ENCODE peak calls at places on chromosomes 4 and X, in eight cellular contexts. One of them, this sample, is unnamed.

GRCh38 chr4:113435893-113436292 is 325.6 kb downstream of the CAMK2D start:
- DNase-seq in bronchial epithelial cell: peak; percentile 91
- DNase-seq in left ventricle myocardium inferior: peak; percentile 24
- DNase-seq in heart right ventricle: peak; percentile 16
- DNase-seq in cardiac muscle cell: no peak
- DNase-seq in astrocyte of the spinal cord: peak; percentile 92
- DNase-seq in brain microvascular endothelial cell: peak; percentile 72
- DNase-seq in BE2C: peak; percentile 58
- DNase-seq in this sample: peak; percentile 78

GRCh38 chr4:38203609-38204008 is 243.4 kb downstream of the PTTG2 start:
- DNase-seq in bronchial epithelial cell: no peak
- DNase-seq in left ventricle myocardium inferior: no peak
- DNase-seq in heart right ventricle: no peak
- DNase-seq in cardiac muscle cell: no peak
- DNase-seq in astrocyte of the spinal cord: no peak
- DNase-seq in brain microvascular endothelial cell: no peak
- DNase-seq in BE2C: no peak
- DNase-seq in this sample: no peak

GRCh38 chrX:17022205-17022604 is 75.7 kb downstream of the REPS2 start:
- DNase-seq in bronchial epithelial cell: peak; percentile 27
- DNase-seq in left ventricle myocardium inferior: no peak
- DNase-seq in heart right ventricle: no peak
- DNase-seq in cardiac muscle cell: peak; percentile 55
- DNase-seq in astrocyte of the spinal cord: peak; percentile 72
- DNase-seq in brain microvascular endothelial cell: peak; percentile 33
- DNase-seq in BE2C: no peak
- DNase-seq in this sample: peak; percentile 81

GRCh38 chrX:1601051-1601767 is 9.8 kb downstream of the AKAP17A start:
- DNase-seq in bronchial epithelial cell: no peak
- DNase-seq in left ventricle myocardium inferior: no peak
- DNase-seq in heart right ventricle: no peak
- DNase-seq in cardiac muscle cell: no peak
- DNase-seq in astrocyte of the spinal cord: no peak
- DNase-seq in brain microvascular endothelial cell: no peak
- DNase-seq in BE2C: no peak
- DNase-seq in this sample: no peak

GRCh38 chr4:85127653-85128052 is 161.2 kb upstream of the WDFY3 start:
- DNase-seq in bronchial epithelial cell: peak; percentile 35
- DNase-seq in left ventricle myocardium inferior: no peak
- DNase-seq in heart right ventricle: peak; percentile 23
- DNase-seq in cardiac muscle cell: peak; percentile 56
- DNase-seq in astrocyte of the spinal cord: peak; percentile 22
- DNase-seq in brain microvascular endothelial cell: no peak
- DNase-seq in BE2C: peak; percentile 81
- DNase-seq in this sample: peak; percentile 15

GRCh38 chrX:32871636-32872035 is 339.7 kb downstream of the DMD start:
- DNase-seq in bronchial epithelial cell: peak; percentile 86
- DNase-seq in left ventricle myocardium inferior: no peak
- DNase-seq in heart right ventricle: no peak
- DNase-seq in cardiac muscle cell: no peak
- DNase-seq in astrocyte of the spinal cord: no peak
- DNase-seq in brain microvascular endothelial cell: no peak
- DNase-seq in BE2C: no peak
- DNase-seq in this sample: no peak

GRCh38 chr4:124061413-124061812 is 651.1 kb downstream of the ANKRD50 start:
- DNase-seq in bronchial epithelial cell: peak; percentile 24
- DNase-seq in left ventricle myocardium inferior: no peak
- DNase-seq in heart right ventricle: no peak
- DNase-seq in cardiac muscle cell: no peak
- DNase-seq in astrocyte of the spinal cord: peak; percentile 88
- DNase-seq in brain microvascular endothelial cell: no peak
- DNase-seq in BE2C: no peak
- DNase-seq in this sample: peak; percentile 32

GRCh38 chr4:60296381-60296780 is 903.7 kb upstream of the ADGRL3 start:
- DNase-seq in bronchial epithelial cell: no peak
- DNase-seq in left ventricle myocardium inferior: no peak
- DNase-seq in heart right ventricle: no peak
- DNase-seq in cardiac muscle cell: no peak
- DNase-seq in astrocyte of the spinal cord: no peak
- DNase-seq in brain microvascular endothelial cell: no peak
- DNase-seq in BE2C: no peak
- DNase-seq in this sample: peak; percentile 16

GRCh38 chr4:144714166-144714565 is 68.2 kb downstream of the HHIP start:
- DNase-seq in bronchial epithelial cell: peak; percentile 70
- DNase-seq in left ventricle myocardium inferior: no peak
- DNase-seq in heart right ventricle: no peak
- DNase-seq in cardiac muscle cell: no peak
- DNase-seq in astrocyte of the spinal cord: no peak
- DNase-seq in brain microvascular endothelial cell: no peak
- DNase-seq in BE2C: no peak
- DNase-seq in this sample: no peak

GRCh38 chrX:13000311-13000811 is 25.5 kb downstream of the TMSB4X start:
- DNase-seq in bronchial epithelial cell: no peak
- DNase-seq in left ventricle myocardium inferior: no peak
- DNase-seq in heart right ventricle: no peak
- DNase-seq in cardiac muscle cell: no peak
- DNase-seq in astrocyte of the spinal cord: no peak
- DNase-seq in brain microvascular endothelial cell: no peak
- DNase-seq in BE2C: no peak
- DNase-seq in this sample: no peak

GRCh38 chr4:147707892-147708672 is 23.8 kb upstream of the ARHGAP10 start:
- DNase-seq in bronchial epithelial cell: peak; percentile 56
- DNase-seq in left ventricle myocardium inferior: no peak
- DNase-seq in heart right ventricle: no peak
- DNase-seq in cardiac muscle cell: peak; percentile 58
- DNase-seq in astrocyte of the spinal cord: peak; percentile 54
- DNase-seq in brain microvascular endothelial cell: peak; percentile 49
- DNase-seq in BE2C: peak; percentile 45
- DNase-seq in this sample: peak; percentile 77

GRCh38 chr4:41215155-41215554 is 813 bp upstream of the APBB2 start:
- DNase-seq in bronchial epithelial cell: no peak
- DNase-seq in left ventricle myocardium inferior: no peak
- DNase-seq in heart right ventricle: no peak
- DNase-seq in cardiac muscle cell: no peak
- DNase-seq in astrocyte of the spinal cord: no peak
- DNase-seq in brain microvascular endothelial cell: no peak
- DNase-seq in BE2C: no peak
- DNase-seq in this sample: no peak

GRCh38 chr4:65654976-65655375 is 15.3 kb downstream of the EPHA5 start:
- DNase-seq in bronchial epithelial cell: no peak
- DNase-seq in left ventricle myocardium inferior: no peak
- DNase-seq in heart right ventricle: no peak
- DNase-seq in cardiac muscle cell: no peak
- DNase-seq in astrocyte of the spinal cord: no peak
- DNase-seq in brain microvascular endothelial cell: no peak
- DNase-seq in BE2C: no peak
- DNase-seq in this sample: no peak

GRCh38 chr4:167595898-167596297 is 361.6 kb upstream of the SPOCK3 start:
- DNase-seq in bronchial epithelial cell: peak; percentile 40
- DNase-seq in left ventricle myocardium inferior: no peak
- DNase-seq in heart right ventricle: no peak
- DNase-seq in cardiac muscle cell: no peak
- DNase-seq in astrocyte of the spinal cord: no peak
- DNase-seq in brain microvascular endothelial cell: no peak
- DNase-seq in BE2C: no peak
- DNase-seq in this sample: no peak

GRCh38 chrX:73943572-73943899 is 360.4 kb upstream of the ZCCHC13 start:
- DNase-seq in bronchial epithelial cell: peak; percentile 15
- DNase-seq in left ventricle myocardium inferior: no peak
- DNase-seq in heart right ventricle: no peak
- DNase-seq in cardiac muscle cell: no peak
- DNase-seq in astrocyte of the spinal cord: no peak
- DNase-seq in brain microvascular endothelial cell: no peak
- DNase-seq in BE2C: no peak
- DNase-seq in this sample: no peak

GRCh38 chr4:165944900-165945299 is 71.9 kb downstream of the TLL1 start:
- DNase-seq in bronchial epithelial cell: no peak
- DNase-seq in left ventricle myocardium inferior: no peak
- DNase-seq in heart right ventricle: no peak
- DNase-seq in cardiac muscle cell: no peak
- DNase-seq in astrocyte of the spinal cord: no peak
- DNase-seq in brain microvascular endothelial cell: no peak
- DNase-seq in BE2C: no peak
- DNase-seq in this sample: no peak

GRCh38 chrX:30570505-30570904 is 7.1 kb downstream of the TASL start:
- DNase-seq in bronchial epithelial cell: peak; percentile 5
- DNase-seq in left ventricle myocardium inferior: no peak
- DNase-seq in heart right ventricle: no peak
- DNase-seq in cardiac muscle cell: peak; percentile 49
- DNase-seq in astrocyte of the spinal cord: peak; percentile 7
- DNase-seq in brain microvascular endothelial cell: peak; percentile 6
- DNase-seq in BE2C: no peak
- DNase-seq in this sample: peak; percentile 1
- TF ChIP-seq CTCF in bronchial epithelial cell: peak; percentile 8
- TF ChIP-seq CTCF in left ventricle myocardium inferior: peak; percentile 60
- TF ChIP-seq CTCF in heart right ventricle: peak; percentile 31
- TF ChIP-seq CTCF in cardiac muscle cell: peak; percentile 37
- TF ChIP-seq CTCF in astrocyte of the spinal cord: peak; percentile 37
- TF ChIP-seq CTCF in brain microvascular endothelial cell: peak; percentile 54
- TF ChIP-seq CTCF in BE2C: peak; percentile 39
- TF ChIP-seq CTCF in this sample: peak; percentile 19

DNA sequence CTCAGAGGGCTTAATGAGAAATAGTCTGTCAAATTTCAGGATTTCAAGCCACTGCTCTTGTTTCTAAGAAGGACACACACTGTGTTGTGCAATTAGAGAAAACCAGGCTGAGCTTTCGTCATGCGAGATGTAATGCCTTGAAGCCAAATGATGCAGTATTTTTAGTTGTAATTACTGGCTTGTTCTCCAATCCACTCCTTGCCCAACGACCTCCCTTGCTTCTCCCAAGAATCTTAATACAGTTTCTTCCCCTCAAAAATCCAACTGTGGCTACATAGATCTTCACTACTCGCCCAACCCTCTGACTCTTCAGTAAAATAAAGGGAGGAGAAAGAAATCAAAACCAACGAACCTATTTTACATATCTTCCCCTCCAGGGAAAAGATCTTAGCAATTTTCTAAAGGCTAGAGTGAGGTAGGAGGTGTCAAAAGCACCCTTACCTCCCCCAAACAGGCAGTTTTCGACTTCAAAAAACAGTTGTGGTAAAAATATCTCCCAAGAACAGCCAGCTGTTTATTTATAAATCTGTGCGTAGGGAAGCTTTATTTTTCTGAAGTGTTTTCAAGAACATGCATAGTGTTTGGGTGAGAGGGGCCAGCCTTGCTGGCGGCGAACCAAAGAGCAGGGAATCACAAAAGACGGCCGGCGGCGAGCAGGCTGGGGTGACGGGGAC is 68.7 kb downstream of the MGST2 start:
- DNase-seq in bronchial epithelial cell: peak; percentile 65
- DNase-seq in left ventricle myocardium inferior: no peak
- DNase-seq in heart right ventricle: no peak
- DNase-seq in cardiac muscle cell: no peak
- DNase-seq in astrocyte of the spinal cord: peak; percentile 50
- DNase-seq in brain microvascular endothelial cell: no peak
- DNase-seq in BE2C: no peak
- DNase-seq in this sample: peak; percentile 80
- H3K4me3 ChIP-seq in bronchial epithelial cell: peak overlapping the region; percentile 30
- H3K4me3 ChIP-seq in left ventricle myocardium inferior: peak overlapping the region; percentile 66
- H3K4me3 ChIP-seq in heart right ventricle: peak overlapping the region; percentile 37
- H3K4me3 ChIP-seq in cardiac muscle cell: peak overlapping the region; percentile 17
- H3K4me3 ChIP-seq in astrocyte of the spinal cord: peak overlapping the region; percentile 48
- H3K4me3 ChIP-seq in brain microvascular endothelial cell: peak overlapping the region; percentile 55
- H3K4me3 ChIP-seq in BE2C: peak overlapping the region; percentile 57
- H3K4me3 ChIP-seq in this sample: peak overlapping the region; percentile 48

GRCh38 chr4:140633951-140634350 is 65.2 kb upstream of the UCP1 start:
- DNase-seq in bronchial epithelial cell: no peak
- DNase-seq in left ventricle myocardium inferior: no peak
- DNase-seq in heart right ventricle: no peak
- DNase-seq in cardiac muscle cell: no peak
- DNase-seq in astrocyte of the spinal cord: no peak
- DNase-seq in brain microvascular endothelial cell: no peak
- DNase-seq in BE2C: no peak
- DNase-seq in this sample: no peak

GRCh38 chr4:140641105-140641555 is 72.4 kb upstream of the UCP1 start:
- DNase-seq in bronchial epithelial cell: no peak
- DNase-seq in left ventricle myocardium inferior: no peak
- DNase-seq in heart right ventricle: no peak
- DNase-seq in cardiac muscle cell: no peak
- DNase-seq in astrocyte of the spinal cord: no peak
- DNase-seq in brain microvascular endothelial cell: no peak
- DNase-seq in BE2C: no peak
- DNase-seq in this sample: no peak

GRCh38 chr4:140640150-140640748 is 71.5 kb upstream of the UCP1 start:
- DNase-seq in bronchial epithelial cell: no peak
- DNase-seq in left ventricle myocardium inferior: no peak
- DNase-seq in heart right ventricle: no peak
- DNase-seq in cardiac muscle cell: no peak
- DNase-seq in astrocyte of the spinal cord: no peak
- DNase-seq in brain microvascular endothelial cell: no peak
- DNase-seq in BE2C: no peak
- DNase-seq in this sample: no peak

GRCh38 chr4:140635606-140636005 is 66.8 kb upstream of the UCP1 start:
- DNase-seq in bronchial epithelial cell: peak; percentile 46
- DNase-seq in left ventricle myocardium inferior: peak; percentile 36
- DNase-seq in heart right ventricle: peak; percentile 34
- DNase-seq in cardiac muscle cell: peak; percentile 54
- DNase-seq in astrocyte of the spinal cord: peak; percentile 9
- DNase-seq in brain microvascular endothelial cell: peak; percentile 26
- DNase-seq in BE2C: no peak
- DNase-seq in this sample: peak; percentile 45

GRCh38 chr4:140637836-140638235 is 69.1 kb upstream of the UCP1 start:
- DNase-seq in bronchial epithelial cell: peak; percentile 36
- DNase-seq in left ventricle myocardium inferior: no peak
- DNase-seq in heart right ventricle: no peak
- DNase-seq in cardiac muscle cell: peak; percentile 40
- DNase-seq in astrocyte of the spinal cord: no peak
- DNase-seq in brain microvascular endothelial cell: no peak
- DNase-seq in BE2C: peak; percentile 42
- DNase-seq in this sample: no peak
- TF ChIP-seq CTCF in bronchial epithelial cell: peak; percentile 56
- TF ChIP-seq CTCF in left ventricle myocardium inferior: peak; percentile 63
- TF ChIP-seq CTCF in heart right ventricle: peak; percentile 29
- TF ChIP-seq CTCF in cardiac muscle cell: peak; percentile 57
- TF ChIP-seq CTCF in astrocyte of the spinal cord: peak; percentile 40
- TF ChIP-seq CTCF in brain microvascular endothelial cell: peak; percentile 58
- TF ChIP-seq CTCF in BE2C: peak; percentile 67
- TF ChIP-seq CTCF in this sample: peak; percentile 25

GRCh38 chr4:2936773-2937145 is 26.4 kb downstream of the NOP14 start:
- DNase-seq in bronchial epithelial cell: peak; percentile 93
- DNase-seq in left ventricle myocardium inferior: peak; percentile 13
- DNase-seq in heart right ventricle: no peak
- DNase-seq in cardiac muscle cell: no peak
- DNase-seq in astrocyte of the spinal cord: peak; percentile 78
- DNase-seq in brain microvascular endothelial cell: peak; percentile 83
- DNase-seq in BE2C: peak; percentile 78
- DNase-seq in this sample: peak; percentile 54

GRCh38 chr4:2934813-2935761 is 28.1 kb downstream of the NOP14 start:
- DNase-seq in bronchial epithelial cell: peak; percentile 76
- DNase-seq in left ventricle myocardium inferior: peak; percentile 95
- DNase-seq in heart right ventricle: peak; percentile 98
- DNase-seq in cardiac muscle cell: peak; percentile 95
- DNase-seq in astrocyte of the spinal cord: peak; percentile 84
- DNase-seq in brain microvascular endothelial cell: peak; percentile 80
- DNase-seq in BE2C: peak; percentile 99
- DNase-seq in this sample: peak; percentile 89

GRCh38 chr4:2934077-2934812 is 29.0 kb downstream of the NOP14 start:
- DNase-seq in bronchial epithelial cell: no peak
- DNase-seq in left ventricle myocardium inferior: peak; percentile 68
- DNase-seq in heart right ventricle: peak; percentile 67
- DNase-seq in cardiac muscle cell: peak; percentile 43
- DNase-seq in astrocyte of the spinal cord: peak; percentile 25
- DNase-seq in brain microvascular endothelial cell: peak; percentile 38
- DNase-seq in BE2C: no peak
- DNase-seq in this sample: peak; percentile 81

GRCh38 chr4:2937146-2937857 is 25.9 kb downstream of the NOP14 start:
- DNase-seq in bronchial epithelial cell: peak; percentile 99
- DNase-seq in left ventricle myocardium inferior: peak; percentile 18
- DNase-seq in heart right ventricle: no peak
- DNase-seq in cardiac muscle cell: no peak
- DNase-seq in astrocyte of the spinal cord: peak; percentile 26
- DNase-seq in brain microvascular endothelial cell: peak; percentile 64
- DNase-seq in BE2C: no peak
- DNase-seq in this sample: peak; percentile 5

GRCh38 chr4:2935762-2936743 is 27.2 kb downstream of the NOP14 start:
- DNase-seq in bronchial epithelial cell: peak; percentile 95
- DNase-seq in left ventricle myocardium inferior: peak; percentile 13
- DNase-seq in heart right ventricle: no peak
- DNase-seq in cardiac muscle cell: no peak
- DNase-seq in astrocyte of the spinal cord: peak; percentile 22
- DNase-seq in brain microvascular endothelial cell: peak; percentile 47
- DNase-seq in BE2C: no peak
- DNase-seq in this sample: no peak
- H3K4me3 ChIP-seq in bronchial epithelial cell: peak overlapping the region; percentile 91
- H3K4me3 ChIP-seq in left ventricle myocardium inferior: peak overlapping the region; percentile 84
- H3K4me3 ChIP-seq in heart right ventricle: no peak overlapping the region
- H3K4me3 ChIP-seq in cardiac muscle cell: peak overlapping the region; percentile 94
- H3K4me3 ChIP-seq in astrocyte of the spinal cord: peak overlapping the region; percentile 74
- H3K4me3 ChIP-seq in brain microvascular endothelial cell: peak overlapping the region; percentile 85
- H3K4me3 ChIP-seq in BE2C: peak overlapping the region; percentile 96
- H3K4me3 ChIP-seq in this sample: peak overlapping the region; percentile 97

This sample was measured in foreskin fibroblast.